ENCODE peak calls at places on chromosomes 12 and 14, in six cellular contexts. R, K, B, F, U and M are unnamed samples.

GRCh38 chr14:77225254-77225653 is 43.7 kb downstream of the TMEM63C start:
- DNase-seq in R (no peak), K (no peak), U (no peak), B (no peak), F (no peak), M (no peak)

GRCh38 chr12:131818821-131819585 is 9.2 kb upstream of the MMP17 start:
- DNase-seq in U (no peak), K (peak; percentile 83), F (peak; percentile 71), B (no peak), R (no peak), M (no peak)

GRCh38 chr14:67806228-67806627 is 10.2 kb downstream of the ZFYVE26 start:
- DNase-seq in R (peak; percentile 59), F (no peak), B (peak; percentile 7), U (no peak), K (no peak), M (no peak)

GRCh38 chr12:122672515-122672914 is 30.6 kb downstream of the HCAR2 start:
- DNase-seq in K (no peak), R (no peak), F (no peak), U (no peak), B (no peak), M (no peak)

GRCh38 chr14:86420131-86420530 is 890.2 kb downstream of the FLRT2 start:
- DNase-seq in F (no peak), R (no peak), U (no peak), B (no peak), K (no peak), M (no peak)

GRCh38 chr12:122967151-122967550 is 888 bp upstream of the ABCB9 start:
- DNase-seq in K (no peak), F (no peak), B (no peak), U (no peak), R (no peak), M (no peak)

GRCh38 chr12:107624493-107624892 is 61.1 kb upstream of the PWP1 start:
- DNase-seq in F (no peak), B (no peak), R (no peak), K (no peak), U (no peak), M (no peak)

GRCh38 chr12:3493225-3494049 is 2.4 kb downstream of the PRMT8 start:
- DNase-seq in R (no peak), K (peak; percentile 61), B (no peak), F (no peak), U (peak; percentile 78), M (no peak)

GRCh38 chr12:98592825-98593322 is 612 bp upstream of the SLC25A3 start:
- DNase-seq in F (no peak), U (no peak), B (no peak), R (no peak), K (no peak), M (no peak)

GRCh38 chr14:69240527-69241173 is 19.3 kb upstream of the GALNT16 start:
- DNase-seq in B (no peak), F (no peak), U (no peak), R (no peak), K (no peak), M (no peak)

GRCh38 chr14:69244946-69245345 is 15.0 kb upstream of the GALNT16 start:
- DNase-seq in U (no peak), F (no peak), K (no peak), R (no peak), B (peak; percentile 9), M (no peak)

GRCh38 chr14:69242311-69243224 is 17.4 kb upstream of the GALNT16 start:
- DNase-seq in B (peak; percentile 74), F (peak; percentile 88), K (no peak), R (peak; percentile 72), U (peak; percentile 66), M (peak; percentile 61)

GRCh38 chr14:69238883-69239282 is 21.1 kb upstream of the GALNT16 start:
- DNase-seq in R (no peak), K (no peak), B (no peak), U (no peak), F (no peak), M (no peak)

GRCh38 chr14:69241577-69241976 is 18.4 kb upstream of the GALNT16 start:
- DNase-seq in K (no peak), F (no peak), U (no peak), R (no peak), B (no peak), M (no peak)
- H3K36me3 ChIP-seq in K (peaks cover 59% of the 10 kb centered on the region), F (no peaks in the 10 kb centered on the region), U (no peaks in the 10 kb centered on the region), R (no peaks in the 10 kb centered on the region), B (peaks cover 19% of the 10 kb centered on the region), M (peaks cover 60% of the 10 kb centered on the region)

GRCh38 chr14:51008416-51008815 is 64.1 kb upstream of the PYGL start:
- DNase-seq in F (no peak), R (no peak), U (no peak), B (no peak), K (no peak), M (no peak)

GRCh38 chr14:51002406-51002984 is 58.2 kb upstream of the PYGL start:
- DNase-seq in K (no peak), B (no peak), R (no peak), F (no peak), U (no peak), M (no peak)

GRCh38 chr14:51004801-51005526 is 60.7 kb upstream of the PYGL start:
- DNase-seq in B (peak; percentile 51), U (no peak), F (no peak), K (no peak), R (no peak), M (no peak)

GRCh38 chr14:51004352-51004800 is 60.1 kb upstream of the PYGL start:
- DNase-seq in U (no peak), B (no peak), R (peak; percentile 19), K (peak; percentile 58), F (no peak), M (no peak)

GRCh38 chr14:51006781-51007211 is 62.5 kb upstream of the PYGL start:
- DNase-seq in B (peak; percentile 58), U (no peak), F (peak; percentile 13), K (peak; percentile 89), R (peak; percentile 37), M (peak; percentile 71)
- H3K27ac ChIP-seq in B (no peak overlapping the region), U (no peak overlapping the region), F (no peak overlapping the region), K (peak overlapping the region; percentile 85), R (no peak overlapping the region), M (no peak overlapping the region)

GRCh38 chr14:64711039-64711438 is 6.8 kb downstream of the PLEKHG3 start:
- DNase-seq in K (no peak), B (no peak), R (no peak), F (peak; percentile 38), U (no peak), M (peak; percentile 80)
- H3K4me1 ChIP-seq in K (no peaks in the 10 kb centered on the region), B (peaks cover 4% of the 10 kb centered on the region), R (peaks cover 6% of the 10 kb centered on the region), F (no peaks in the 10 kb centered on the region), U (peaks cover 45% of the 10 kb centered on the region), M (peaks cover 73% of the 10 kb centered on the region)

DNA sequence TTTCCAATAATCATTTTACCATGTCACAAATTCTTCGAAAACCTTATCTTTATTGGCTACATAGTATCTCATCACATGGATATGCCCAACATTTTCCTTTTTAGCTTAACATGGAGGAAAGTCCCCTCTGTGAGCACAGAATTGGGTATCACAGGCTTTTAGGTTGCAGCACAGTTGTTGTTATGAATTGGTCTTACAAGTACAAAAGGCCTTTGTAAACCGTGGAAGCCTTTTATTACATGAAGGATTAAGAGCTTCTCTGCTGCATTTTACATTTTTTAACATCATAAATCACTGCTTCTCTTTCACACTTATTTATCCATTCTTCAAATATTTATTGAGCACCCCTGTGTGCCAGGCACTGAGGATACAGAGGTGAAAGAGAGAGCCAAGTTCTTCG is 26.2 kb downstream of the UBE3B start:
- DNase-seq in U (no peak), F (no peak), R (no peak), B (no peak), K (no peak), M (no peak)
- H3K36me3 ChIP-seq in U (no peaks in the 10 kb centered on the region), F (peaks cover 48% of the 10 kb centered on the region), R (peaks cover 3% of the 10 kb centered on the region), B (peaks cover 65% of the 10 kb centered on the region), K (peaks cover 100% of the 10 kb centered on the region), M (peaks cover 100% of the 10 kb centered on the region)

DNA sequence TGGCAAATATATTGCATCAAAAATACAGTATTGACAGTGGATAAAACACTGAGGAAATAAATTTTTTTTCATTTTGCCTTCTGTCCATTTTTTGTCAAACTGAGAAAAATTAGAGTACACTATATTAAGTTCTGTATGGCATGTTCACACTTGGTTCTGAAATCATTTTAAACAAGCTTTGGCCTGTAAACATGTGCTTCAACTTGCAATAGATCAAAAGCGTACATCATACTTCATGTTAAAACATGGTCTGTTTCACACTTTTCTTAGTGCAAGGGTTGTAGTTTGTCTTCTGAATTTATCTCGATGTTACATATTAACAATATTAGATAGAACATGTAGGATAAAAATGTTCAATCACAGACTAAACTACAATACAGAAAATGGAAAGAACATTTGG is 208.0 kb downstream of the PCNX1 start:
- DNase-seq in K (no peak), R (no peak), B (no peak), F (no peak), U (no peak), M (no peak)
- H3K27ac ChIP-seq in K (no peak overlapping the region), R (no peak overlapping the region), B (no peak overlapping the region), F (no peak overlapping the region), U (no peak overlapping the region), M (no peak overlapping the region)

GRCh38 chr14:50796391-50796790 is 34.6 kb downstream of the NIN start:
- DNase-seq in K (no peak), F (no peak), B (no peak), U (no peak), R (no peak), M (no peak)
- H3K4me1 ChIP-seq in K (peaks cover 46% of the 10 kb centered on the region), F (no peaks in the 10 kb centered on the region), B (peaks cover 20% of the 10 kb centered on the region), U (peaks cover 43% of the 10 kb centered on the region), R (peaks cover 3% of the 10 kb centered on the region), M (no peaks in the 10 kb centered on the region)

GRCh38 chr12:53328043-53328435 is 6.6 kb upstream of the AAAS start:
- DNase-seq in R (no peak), F (no peak), B (no peak), K (peak; percentile 22), U (peak; percentile 39), M (no peak)
- H3K36me3 ChIP-seq in R (no peaks in the 10 kb centered on the region), F (no peaks in the 10 kb centered on the region), B (no peaks in the 10 kb centered on the region), K (no peaks in the 10 kb centered on the region), U (no peaks in the 10 kb centered on the region), M (no peaks in the 10 kb centered on the region)